ENCODE peak calls at places on chromosome 21, in four cellular contexts. One of them, this sample, is unnamed.

GRCh38 chr21:33064623-33064996 is 5.3 kb upstream of the OLIG1 start:
- DNase-seq in left lung: no peak
- DNase-seq in activated CD8-positive, alpha-beta T cell treated with anti-CD3 and anti-CD28 coated beads for 36 hours: no peak
- DNase-seq in HFF-Myc: no peak
- DNase-seq in this sample: no peak

GRCh38 chr21:35563885-35564451 is 496.4 kb downstream of the SETD4 start:
- DNase-seq in left lung: peak; percentile 66
- DNase-seq in activated CD8-positive, alpha-beta T cell treated with anti-CD3 and anti-CD28 coated beads for 36 hours: no peak
- DNase-seq in HFF-Myc: peak; percentile 54
- DNase-seq in this sample: no peak

GRCh38 chr21:14581902-14582457 is 35.9 kb upstream of the SAMSN1 start:
- DNase-seq in left lung: no peak
- DNase-seq in activated CD8-positive, alpha-beta T cell treated with anti-CD3 and anti-CD28 coated beads for 36 hours: no peak
- DNase-seq in HFF-Myc: no peak
- DNase-seq in this sample: no peak

GRCh38 chr21:17554619-17555472 is 42.0 kb downstream of the CXADR start:
- DNase-seq in left lung: no peak
- DNase-seq in activated CD8-positive, alpha-beta T cell treated with anti-CD3 and anti-CD28 coated beads for 36 hours: no peak
- DNase-seq in HFF-Myc: no peak
- DNase-seq in this sample: no peak

GRCh38 chr21:35427320-35428040 is 378.4 kb upstream of the RUNX1 start:
- DNase-seq in left lung: no peak
- DNase-seq in activated CD8-positive, alpha-beta T cell treated with anti-CD3 and anti-CD28 coated beads for 36 hours: no peak
- DNase-seq in HFF-Myc: no peak
- DNase-seq in this sample: no peak

GRCh38 chr21:44368711-44369446 is 15.5 kb downstream of the TRPM2 start:
- DNase-seq in left lung: no peak
- DNase-seq in activated CD8-positive, alpha-beta T cell treated with anti-CD3 and anti-CD28 coated beads for 36 hours: no peak
- DNase-seq in HFF-Myc: no peak
- DNase-seq in this sample: no peak

GRCh38 chr21:33289199-33289819 is 23.1 kb downstream of the IL10RB start:
- DNase-seq in left lung: no peak
- DNase-seq in activated CD8-positive, alpha-beta T cell treated with anti-CD3 and anti-CD28 coated beads for 36 hours: no peak
- DNase-seq in HFF-Myc: no peak
- DNase-seq in this sample: no peak

GRCh38 chr21:33964706-33965325 is 49.2 kb upstream of the ATP5PO start:
- DNase-seq in left lung: no peak
- DNase-seq in activated CD8-positive, alpha-beta T cell treated with anti-CD3 and anti-CD28 coated beads for 36 hours: no peak
- DNase-seq in HFF-Myc: no peak
- DNase-seq in this sample: no peak

GRCh38 chr21:44267655-44268142 is 6.0 kb upstream of the DNMT3L start:
- DNase-seq in left lung: no peak
- DNase-seq in activated CD8-positive, alpha-beta T cell treated with anti-CD3 and anti-CD28 coated beads for 36 hours: peak; percentile 48
- DNase-seq in HFF-Myc: no peak
- DNase-seq in this sample: no peak

GRCh38 chr21:38914531-38915385 is 109.0 kb downstream of the ETS2 start:
- DNase-seq in left lung: no peak
- DNase-seq in activated CD8-positive, alpha-beta T cell treated with anti-CD3 and anti-CD28 coated beads for 36 hours: peak; percentile 38
- DNase-seq in HFF-Myc: no peak
- DNase-seq in this sample: no peak

GRCh38 chr21:42652527-42653491 is 612 bp upstream of the PDE9A start:
- DNase-seq in left lung: peak; percentile 78
- DNase-seq in activated CD8-positive, alpha-beta T cell treated with anti-CD3 and anti-CD28 coated beads for 36 hours: no peak
- DNase-seq in HFF-Myc: no peak
- DNase-seq in this sample: no peak

GRCh38 chr21:42056996-42057689 is 14.0 kb upstream of the UMODL1 start:
- DNase-seq in left lung: peak; percentile 63
- DNase-seq in activated CD8-positive, alpha-beta T cell treated with anti-CD3 and anti-CD28 coated beads for 36 hours: no peak
- DNase-seq in HFF-Myc: no peak
- DNase-seq in this sample: no peak

GRCh38 chr21:44354001-44354405 is 582 bp downstream of the TRPM2 start:
- DNase-seq in left lung: no peak
- DNase-seq in activated CD8-positive, alpha-beta T cell treated with anti-CD3 and anti-CD28 coated beads for 36 hours: no peak
- DNase-seq in HFF-Myc: no peak
- DNase-seq in this sample: no peak

GRCh38 chr21:42638266-42638863 is 15.1 kb upstream of the PDE9A start:
- DNase-seq in left lung: no peak
- DNase-seq in activated CD8-positive, alpha-beta T cell treated with anti-CD3 and anti-CD28 coated beads for 36 hours: no peak
- DNase-seq in HFF-Myc: no peak
- DNase-seq in this sample: no peak

GRCh38 chr21:28402616-28402989 is 590.1 kb downstream of the LTN1 start:
- DNase-seq in left lung: no peak
- DNase-seq in activated CD8-positive, alpha-beta T cell treated with anti-CD3 and anti-CD28 coated beads for 36 hours: no peak
- DNase-seq in HFF-Myc: no peak
- DNase-seq in this sample: no peak

GRCh38 chr21:14383596-14384210 is 757 bp upstream of the HSPA13 start:
- DNase-seq in left lung: no peak
- DNase-seq in activated CD8-positive, alpha-beta T cell treated with anti-CD3 and anti-CD28 coated beads for 36 hours: peak; percentile 5
- DNase-seq in HFF-Myc: peak; percentile 10
- DNase-seq in this sample: peak; percentile 14

GRCh38 chr21:38314534-38314933 is 57.7 kb downstream of the KCNJ15 start:
- DNase-seq in left lung: peak; percentile 71
- DNase-seq in activated CD8-positive, alpha-beta T cell treated with anti-CD3 and anti-CD28 coated beads for 36 hours: no peak
- DNase-seq in HFF-Myc: no peak
- DNase-seq in this sample: no peak

GRCh38 chr21:34700605-34701004 is 31.8 kb downstream of the CLIC6 start:
- DNase-seq in left lung: no peak
- DNase-seq in activated CD8-positive, alpha-beta T cell treated with anti-CD3 and anti-CD28 coated beads for 36 hours: no peak
- DNase-seq in HFF-Myc: no peak
- DNase-seq in this sample: no peak

GRCh38 chr21:41993744-41994143 is 16.4 kb downstream of the ZBTB21 start:
- DNase-seq in left lung: no peak
- DNase-seq in activated CD8-positive, alpha-beta T cell treated with anti-CD3 and anti-CD28 coated beads for 36 hours: no peak
- DNase-seq in HFF-Myc: peak; percentile 85
- DNase-seq in this sample: no peak

GRCh38 chr21:39184050-39184980 is 1.1 kb upstream of the PSMG1 start:
- DNase-seq in left lung: no peak
- DNase-seq in activated CD8-positive, alpha-beta T cell treated with anti-CD3 and anti-CD28 coated beads for 36 hours: no peak
- DNase-seq in HFF-Myc: no peak
- DNase-seq in this sample: no peak

GRCh38 chr21:27802816-27803475 is 836.1 kb upstream of the ADAMTS5 start:
- DNase-seq in left lung: no peak
- DNase-seq in activated CD8-positive, alpha-beta T cell treated with anti-CD3 and anti-CD28 coated beads for 36 hours: peak; percentile 29
- DNase-seq in HFF-Myc: no peak
- DNase-seq in this sample: peak; percentile 8

GRCh38 chr21:28872218-28872617 is 120.5 kb downstream of the LTN1 start:
- DNase-seq in left lung: no peak
- DNase-seq in activated CD8-positive, alpha-beta T cell treated with anti-CD3 and anti-CD28 coated beads for 36 hours: no peak
- DNase-seq in HFF-Myc: no peak
- DNase-seq in this sample: no peak

GRCh38 chr21:33861125-33861524 is 54.5 kb downstream of the ATP5PO start:
- DNase-seq in left lung: no peak
- DNase-seq in activated CD8-positive, alpha-beta T cell treated with anti-CD3 and anti-CD28 coated beads for 36 hours: no peak
- DNase-seq in HFF-Myc: no peak
- DNase-seq in this sample: no peak

GRCh38 chr21:37700641-37701202 is 215.5 kb downstream of the KCNJ6 start:
- DNase-seq in left lung: no peak
- DNase-seq in activated CD8-positive, alpha-beta T cell treated with anti-CD3 and anti-CD28 coated beads for 36 hours: peak; percentile 7
- DNase-seq in HFF-Myc: peak; percentile 83
- DNase-seq in this sample: peak; percentile 80

GRCh38 chr21:31558839-31559367 is 100.6 kb upstream of the SOD1 start:
- DNase-seq in left lung: peak; percentile 88
- DNase-seq in activated CD8-positive, alpha-beta T cell treated with anti-CD3 and anti-CD28 coated beads for 36 hours: peak; percentile 93
- DNase-seq in HFF-Myc: peak; percentile 29
- DNase-seq in this sample: peak; percentile 67
- TF ChIP-seq CTCF in left lung: no peak
- TF ChIP-seq CTCF in activated CD8-positive, alpha-beta T cell treated with anti-CD3 and anti-CD28 coated beads for 36 hours: peak; percentile 27
- TF ChIP-seq CTCF in HFF-Myc: no peak
- TF ChIP-seq CTCF in this sample: peak; percentile 21

DNA sequence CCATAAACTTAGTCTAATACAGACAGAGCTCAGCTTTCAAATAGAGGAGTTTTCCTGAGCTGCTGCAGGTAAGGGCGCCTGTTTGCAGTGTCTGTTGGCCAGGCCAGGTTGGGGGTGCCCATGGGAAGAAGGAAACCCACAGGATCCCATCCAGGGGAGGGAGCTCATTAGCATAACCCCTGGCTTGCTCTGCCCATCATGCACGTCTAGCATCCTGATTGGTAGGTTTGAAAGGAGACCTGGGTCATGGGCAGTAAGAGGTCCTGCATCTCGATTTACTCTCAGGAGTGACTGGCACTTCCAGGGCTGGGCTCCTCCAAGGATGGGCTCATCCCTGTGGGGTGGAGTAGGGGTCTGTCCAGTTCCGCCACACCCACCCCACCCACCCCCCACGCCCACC is 103.7 kb upstream of the CLDN14 start:
- DNase-seq in left lung: no peak
- DNase-seq in activated CD8-positive, alpha-beta T cell treated with anti-CD3 and anti-CD28 coated beads for 36 hours: no peak
- DNase-seq in HFF-Myc: no peak
- DNase-seq in this sample: no peak
- TF ChIP-seq CTCF in left lung: no peak
- TF ChIP-seq CTCF in activated CD8-positive, alpha-beta T cell treated with anti-CD3 and anti-CD28 coated beads for 36 hours: no peak
- TF ChIP-seq CTCF in HFF-Myc: no peak
- TF ChIP-seq CTCF in this sample: no peak

DNA sequence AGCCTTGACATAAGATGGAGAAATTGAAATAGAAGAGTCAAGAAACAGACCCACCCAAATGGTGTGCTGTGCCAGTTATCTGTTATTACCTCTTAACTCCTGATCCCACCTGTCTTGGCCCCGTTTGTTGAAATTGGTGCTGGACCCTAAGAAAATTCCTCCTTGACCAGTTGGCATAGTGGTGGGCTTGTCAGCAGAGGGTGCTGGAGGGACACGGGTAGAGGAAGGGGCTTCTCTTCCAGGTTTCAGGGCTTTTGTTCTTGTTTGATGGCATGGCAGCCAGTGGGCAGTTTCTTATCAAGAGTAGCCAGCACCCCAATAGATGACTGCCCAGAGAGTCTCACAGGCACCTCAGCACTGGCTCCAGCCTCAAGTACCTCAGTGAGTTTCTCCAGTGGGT is 51.6 kb downstream of the PCBP3 start:
- DNase-seq in left lung: no peak
- DNase-seq in activated CD8-positive, alpha-beta T cell treated with anti-CD3 and anti-CD28 coated beads for 36 hours: peak; percentile 12
- DNase-seq in HFF-Myc: no peak
- DNase-seq in this sample: no peak
- TF ChIP-seq CTCF in left lung: no peak
- TF ChIP-seq CTCF in activated CD8-positive, alpha-beta T cell treated with anti-CD3 and anti-CD28 coated beads for 36 hours: no peak
- TF ChIP-seq CTCF in HFF-Myc: peak; percentile 18
- TF ChIP-seq CTCF in this sample: no peak

GRCh38 chr21:40841524-40842196 is 5.3 kb downstream of the DSCAM start:
- DNase-seq in left lung: peak; percentile 64
- DNase-seq in activated CD8-positive, alpha-beta T cell treated with anti-CD3 and anti-CD28 coated beads for 36 hours: peak; percentile 8
- DNase-seq in HFF-Myc: no peak
- DNase-seq in this sample: no peak
- TF ChIP-seq CTCF in left lung: no peak
- TF ChIP-seq CTCF in activated CD8-positive, alpha-beta T cell treated with anti-CD3 and anti-CD28 coated beads for 36 hours: no peak
- TF ChIP-seq CTCF in HFF-Myc: no peak
- TF ChIP-seq CTCF in this sample: no peak

DNA sequence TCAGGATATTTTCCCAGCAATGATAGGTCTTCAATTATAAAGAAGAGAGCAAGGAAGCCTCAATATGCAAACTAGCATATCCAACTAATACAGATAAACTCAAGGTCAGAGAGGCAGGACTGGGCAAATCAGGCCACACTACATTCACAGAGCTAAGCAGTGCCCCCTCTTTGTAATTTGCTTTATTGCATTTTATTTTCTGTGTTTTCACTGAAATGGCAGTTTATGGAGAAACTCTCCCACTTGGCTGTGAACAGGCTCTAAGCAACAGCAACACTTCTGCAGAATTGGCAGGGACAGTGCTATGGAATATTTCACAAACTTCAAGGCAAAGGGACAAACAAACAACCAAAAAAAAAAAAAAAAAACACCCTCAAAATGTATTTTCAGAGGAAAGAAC is 93.4 kb upstream of the SOD1 start:
- DNase-seq in left lung: no peak
- DNase-seq in activated CD8-positive, alpha-beta T cell treated with anti-CD3 and anti-CD28 coated beads for 36 hours: no peak
- DNase-seq in HFF-Myc: no peak
- DNase-seq in this sample: no peak
- TF ChIP-seq CTCF in left lung: no peak
- TF ChIP-seq CTCF in activated CD8-positive, alpha-beta T cell treated with anti-CD3 and anti-CD28 coated beads for 36 hours: no peak
- TF ChIP-seq CTCF in HFF-Myc: no peak
- TF ChIP-seq CTCF in this sample: no peak

GRCh38 chr21:40466893-40467483 is 380.0 kb downstream of the DSCAM start:
- DNase-seq in left lung: no peak
- DNase-seq in activated CD8-positive, alpha-beta T cell treated with anti-CD3 and anti-CD28 coated beads for 36 hours: peak; percentile 13
- DNase-seq in HFF-Myc: no peak
- DNase-seq in this sample: no peak
- TF ChIP-seq CTCF in left lung: peak; percentile 31
- TF ChIP-seq CTCF in activated CD8-positive, alpha-beta T cell treated with anti-CD3 and anti-CD28 coated beads for 36 hours: no peak
- TF ChIP-seq CTCF in HFF-Myc: peak; percentile 13
- TF ChIP-seq CTCF in this sample: no peak